ENCODE peak calls at places on chromosomes 11 and 22, in seven cellular contexts. H, W, T, Q, Z, D and R are unnamed samples. For H3K27me3, the result is how much of the 10 kb centered on the place peaks cover.

GRCh38 chr22:20652582-20652981 is 121.3 kb upstream of the SERPIND1 start:
- DNase-seq in H (no peak), W (no peak), T (no peak), Q (no peak), Z (no peak), D (no peak), R (no peak)

GRCh38 chr11:112706863-112707262 is 254.4 kb upstream of the NCAM1 start:
- DNase-seq in H (no peak), W (no peak), T (no peak), Q (no peak), Z (no peak), D (no peak), R (no peak)

GRCh38 chr11:69915501-69916250 is 96.5 kb upstream of the FGF3 start:
- DNase-seq in H (peak), W (peak), T (peak), Q (peak), Z (peak), D (peak), R (peak)

GRCh38 chr11:18575361-18575760 is 13.2 kb downstream of the UEVLD start:
- DNase-seq in H (no peak), W (no peak), T (no peak), Q (no peak), Z (no peak), D (no peak), R (no peak)

GRCh38 chr11:119723952-119724325 is 5.1 kb downstream of the NECTIN1 start:
- DNase-seq in H (no peak), W (no peak), T (no peak), Q (no peak), Z (no peak), D (no peak), R (no peak)

GRCh38 chr11:1026163-1026450 is 10.4 kb downstream of the MUC6 start:
- DNase-seq in H (no peak), W (no peak), T (no peak), Q (no peak), Z (no peak), D (no peak), R (no peak)

GRCh38 chr22:32050678-32051515 is 7.8 kb downstream of the SLC5A1 start:
- DNase-seq in H (no peak), W (no peak), T (no peak), Q (no peak), Z (peak), D (peak), R (peak)

GRCh38 chr22:31106651-31107205 is 640 bp downstream of the SELENOM start:
- DNase-seq in H (no peak), W (no peak), T (peak), Q (no peak), Z (peak), D (peak), R (no peak)

GRCh38 chr22:45163074-45163416 is 680 bp upstream of the NUP50 start:
- DNase-seq in H (no peak), W (no peak), T (peak), Q (no peak), Z (peak), D (no peak), R (peak)

GRCh38 chr11:118434123-118434552 is 2.2 kb upstream of the KMT2A start:
- DNase-seq in H (no peak), W (no peak), T (no peak), Q (no peak), Z (peak), D (no peak), R (no peak)

GRCh38 chr11:124681421-124681820 is 7.7 kb downstream of the SPA17 start:
- DNase-seq in H (no peak), W (no peak), T (no peak), Q (no peak), Z (no peak), D (no peak), R (no peak)

GRCh38 chr11:119172513-119172912 is 4.0 kb downstream of the NLRX1 start:
- DNase-seq in H (no peak), W (no peak), T (no peak), Q (no peak), Z (no peak), D (no peak), R (no peak)

GRCh38 chr11:47254381-47254780 is 3.4 kb upstream of the NR1H3 start:
- DNase-seq in H (no peak), W (no peak), T (peak), Q (no peak), Z (no peak), D (peak), R (peak)

GRCh38 chr22:36745301-36745995 is 30.5 kb downstream of the IFT27 start:
- DNase-seq in H (no peak), W (no peak), T (peak), Q (no peak), Z (no peak), D (no peak), R (no peak)

GRCh38 chr11:12840871-12841516 is 166.8 kb downstream of the TEAD1 start:
- DNase-seq in H (no peak), W (no peak), T (no peak), Q (no peak), Z (peak), D (no peak), R (no peak)

GRCh38 chr22:29031236-29031982 is 30.2 kb downstream of the C22orf31 start:
- DNase-seq in H (no peak), W (peak), T (peak), Q (peak), Z (peak), D (peak), R (peak)

GRCh38 chr11:69166186-69167115 is 10.7 kb downstream of the SMIM38 start:
- DNase-seq in H (peak), W (no peak), T (no peak), Q (no peak), Z (peak), D (no peak), R (peak)

GRCh38 chr11:123650901-123651300 is 3.5 kb downstream of the SCN3B start:
- DNase-seq in H (no peak), W (no peak), T (no peak), Q (no peak), Z (no peak), D (no peak), R (no peak)

GRCh38 chr11:123654566-123655081 is at the start of gene SCN3B:
- DNase-seq in H (peak), W (peak), T (peak), Q (peak), Z (peak), D (no peak), R (peak)

GRCh38 chr11:123659311-123659710 is 4.9 kb upstream of the SCN3B start:
- DNase-seq in H (no peak), W (no peak), T (no peak), Q (no peak), Z (no peak), D (no peak), R (no peak)

GRCh38 chr11:123653405-123653996 is 923 bp downstream of the SCN3B start:
- DNase-seq in H (no peak), W (no peak), T (no peak), Q (no peak), Z (no peak), D (no peak), R (no peak)

DNA sequence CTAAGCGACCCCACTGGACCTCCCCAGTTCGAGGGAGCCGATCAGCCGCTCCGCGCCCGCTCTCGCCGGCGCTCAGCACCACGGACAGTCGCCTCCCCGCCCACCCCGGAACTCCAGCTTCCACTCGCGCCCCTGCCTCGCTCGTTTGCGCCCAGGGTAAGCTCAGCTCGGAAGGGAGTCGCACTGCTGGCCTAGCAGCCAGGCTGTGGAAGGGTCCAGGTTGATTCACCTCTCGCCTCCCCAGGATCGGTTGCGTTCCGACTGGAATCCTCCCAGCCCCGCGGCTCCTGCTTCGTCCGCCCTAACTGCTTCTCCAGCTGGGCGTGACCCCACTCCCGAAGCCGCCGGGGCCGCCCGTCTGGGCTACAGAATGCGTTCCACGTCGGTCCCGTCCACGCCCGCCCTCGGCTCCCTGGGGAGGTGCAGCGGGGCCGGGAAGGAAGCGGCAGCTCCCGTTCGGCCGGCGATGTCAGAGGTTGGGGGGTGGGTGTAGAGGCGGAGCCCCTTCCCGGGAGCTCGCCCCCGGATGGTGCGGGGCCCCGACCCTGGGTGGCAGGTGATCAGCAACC is 343 bp downstream of the SCN3B start:
- DNase-seq in H (peak), W (peak), T (peak), Q (peak), Z (peak), D (no peak), R (peak)
- TF ChIP-seq CTCF in H (no peak), W (no peak), T (no peak), Q (no peak), Z (no peak), D (no peak), R (no peak)

DNA sequence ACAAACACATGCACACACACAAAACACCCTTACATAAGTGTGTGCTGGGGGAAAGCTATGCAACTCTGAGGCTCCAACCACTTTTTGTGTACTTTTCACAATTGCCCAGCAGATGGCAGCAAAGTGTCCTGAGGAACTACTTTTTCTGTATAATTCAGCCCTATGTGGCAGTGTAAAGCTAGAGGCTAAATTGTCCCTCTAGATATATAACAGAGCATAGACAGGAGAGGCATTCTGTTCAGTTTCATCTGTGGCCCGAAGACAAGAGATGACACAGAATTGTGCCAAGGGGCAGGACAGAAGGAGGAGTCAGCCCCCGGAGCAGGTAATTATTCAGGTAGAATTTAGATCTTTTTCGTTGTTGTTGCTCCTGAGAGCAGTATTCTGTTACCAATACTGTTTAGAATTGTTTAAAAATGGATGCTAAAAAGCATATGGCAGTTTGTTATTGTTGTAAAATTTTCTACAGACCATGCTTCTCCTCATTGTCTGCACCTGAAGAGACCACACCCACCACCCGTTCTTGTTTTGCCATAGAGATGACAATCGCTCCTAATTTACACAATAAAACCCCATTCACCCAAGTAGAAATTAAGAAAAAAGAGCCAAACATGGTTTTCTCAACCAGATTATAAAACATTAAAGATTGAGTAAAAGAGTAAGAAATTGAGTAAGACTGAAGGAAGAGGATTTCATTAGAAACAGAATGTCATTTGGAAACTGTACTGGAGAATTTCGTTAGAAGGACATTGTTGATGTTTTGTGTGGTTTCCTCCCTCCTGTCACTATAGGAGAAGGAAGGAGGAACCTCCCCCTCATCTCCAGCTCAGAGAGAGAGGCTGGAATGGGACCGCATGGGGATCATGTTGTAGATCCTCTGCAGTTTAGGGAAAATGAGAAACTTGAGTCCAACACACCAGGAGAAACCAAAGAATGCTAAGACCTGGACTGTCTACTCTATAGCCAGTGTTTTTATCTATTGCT is 14.5 kb upstream of the MS4A7 start:
- DNase-seq in H (no peak), W (no peak), T (no peak), Q (peak), Z (peak), D (peak), R (peak)
- H3K27ac ChIP-seq in H (no peak), W (no peak), T (peak), Q (peak), Z (no peak), D (no peak), R (no peak)

DNA sequence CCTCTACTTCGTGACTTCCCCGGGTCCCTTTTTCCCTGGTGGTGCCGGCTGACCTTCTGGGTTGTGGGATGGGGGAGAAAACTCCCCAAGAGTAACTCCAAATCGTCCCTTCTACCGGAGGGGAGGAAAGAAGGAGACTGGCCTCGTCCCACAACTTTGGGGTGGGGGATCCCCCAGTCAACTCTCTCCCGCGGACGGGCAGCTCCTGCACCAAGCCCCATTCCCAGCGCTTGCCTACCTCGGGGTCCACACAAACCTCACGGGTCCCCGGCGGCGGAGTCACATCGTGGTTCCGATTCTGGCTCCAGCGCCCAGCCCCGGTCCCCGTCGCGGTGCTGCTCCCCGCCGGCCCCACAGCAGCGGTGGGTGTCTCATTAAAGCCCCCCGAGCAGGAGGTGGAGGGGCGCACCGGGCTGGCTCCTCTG is 317 bp downstream of the BDNF start:
- DNase-seq in H (no peak), W (no peak), T (no peak), Q (peak), Z (no peak), D (no peak), R (no peak)
- H3K27me3 ChIP-seq in H (half or more), W (under half), T (half or more), Q (under half), Z (under half), D (half or more), R (half or more)

GRCh38 chr11:35144103-35144741 is 5.3 kb downstream of the CD44 start:
- DNase-seq in H (no peak), W (no peak), T (no peak), Q (no peak), Z (peak), D (no peak), R (peak)
- TF ChIP-seq CTCF in H (no peak), W (no peak), T (no peak), Q (no peak), Z (no peak), D (no peak), R (no peak)

DNA sequence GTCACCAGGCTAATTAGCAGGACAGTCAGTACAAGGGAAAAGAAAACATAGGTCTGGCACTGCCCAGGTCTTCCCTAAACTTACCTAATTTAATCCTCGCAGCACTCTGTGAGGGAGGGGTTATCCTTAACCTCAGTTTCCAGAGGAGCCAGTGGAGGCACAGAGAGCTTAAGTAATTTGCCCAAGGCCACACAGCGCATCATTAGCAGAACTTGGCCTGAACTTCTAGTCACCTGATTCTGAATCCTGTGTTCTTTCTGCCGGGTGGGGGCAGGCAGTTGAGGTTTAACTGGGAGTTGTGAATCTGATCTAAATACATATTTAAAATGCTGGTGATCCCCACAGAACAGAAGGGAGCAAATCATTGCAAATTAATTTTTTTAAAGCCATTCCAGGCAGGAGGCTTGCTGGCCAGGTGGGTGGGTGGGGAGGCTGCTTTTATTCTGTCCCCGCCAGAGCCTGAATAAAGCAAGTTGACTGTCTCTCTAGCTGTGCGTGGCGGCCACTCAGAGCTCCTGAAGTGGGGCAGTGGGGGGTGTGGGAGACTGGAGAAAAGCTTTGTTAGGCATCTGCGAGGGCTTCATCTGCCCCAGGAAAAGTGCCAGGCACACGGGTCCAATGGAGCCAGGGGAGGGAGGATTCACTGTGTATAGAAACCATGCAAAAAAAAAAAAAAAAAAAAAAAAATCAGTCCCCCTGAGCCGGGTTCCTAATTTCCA is 66.1 kb downstream of the NFAM1 start:
- DNase-seq in H (no peak), W (no peak), T (no peak), Q (no peak), Z (no peak), D (peak), R (no peak)
- H3K27ac ChIP-seq in H (peak), W (peak), T (peak), Q (no peak), Z (no peak), D (peak), R (no peak)

GRCh38 chr11:45659031-45659817 is 6.2 kb downstream of the CHST1 start:
- DNase-seq in H (no peak), W (no peak), T (peak), Q (no peak), Z (no peak), D (no peak), R (no peak)
- H3K27me3 ChIP-seq in H (half or more), W (under half), T (half or more), Q (under half), Z (under half), D (half or more), R (under half)

GRCh38 chr22:42313804-42314581 is 43.5 kb upstream of the TCF20 start:
- DNase-seq in H (peak), W (peak), T (peak), Q (peak), Z (peak), D (no peak), R (peak)
- TF ChIP-seq CTCF in H (peak), W (peak), T (no peak), Q (peak), Z (peak), D (peak), R (peak)